ENCODE peak calls at places on chromosomes 12 and 14, in five cellular contexts. One of them, this sample, is unnamed.

GRCh38 chr14:38755036-38755435 is 348.0 kb downstream of the SEC23A start:
- DNase-seq in GM20000: no peak
- DNase-seq in HepG2: no peak
- DNase-seq in natural killer cell: no peak
- DNase-seq in upper lobe of left lung: no peak
- DNase-seq in this sample: no peak

GRCh38 chr12:13980548-13981295 is 680 bp downstream of the GRIN2B start:
- DNase-seq in HepG2: no peak
- DNase-seq in GM20000: no peak
- DNase-seq in upper lobe of left lung: no peak
- DNase-seq in natural killer cell: no peak
- DNase-seq in this sample: no peak

GRCh38 chr14:47674546-47675238 is 713 bp downstream of the MDGA2 start:
- DNase-seq in upper lobe of left lung: no peak
- DNase-seq in natural killer cell: no peak
- DNase-seq in HepG2: no peak
- DNase-seq in GM20000: no peak
- DNase-seq in this sample: peak; percentile 70

GRCh38 chr12:13288937-13289643 is 92.6 kb downstream of the EMP1 start:
- DNase-seq in HepG2: no peak
- DNase-seq in GM20000: no peak
- DNase-seq in upper lobe of left lung: no peak
- DNase-seq in natural killer cell: no peak
- DNase-seq in this sample: no peak

GRCh38 chr14:54310151-54310851 is 86.5 kb upstream of the CDKN3 start:
- DNase-seq in upper lobe of left lung: no peak
- DNase-seq in GM20000: no peak
- DNase-seq in HepG2: no peak
- DNase-seq in natural killer cell: no peak
- DNase-seq in this sample: no peak

GRCh38 chr14:68384335-68384734 is 408.5 kb downstream of the ZFP36L1 start:
- DNase-seq in HepG2: no peak
- DNase-seq in GM20000: no peak
- DNase-seq in upper lobe of left lung: peak; percentile 81
- DNase-seq in natural killer cell: no peak
- DNase-seq in this sample: no peak

GRCh38 chr14:64745511-64746041 is 41.4 kb downstream of the PLEKHG3 start:
- DNase-seq in upper lobe of left lung: no peak
- DNase-seq in HepG2: peak; percentile 28
- DNase-seq in natural killer cell: no peak
- DNase-seq in GM20000: no peak
- DNase-seq in this sample: no peak

GRCh38 chr12:47863985-47864384 is 40.8 kb downstream of the VDR start:
- DNase-seq in upper lobe of left lung: no peak
- DNase-seq in HepG2: peak; percentile 20
- DNase-seq in GM20000: no peak
- DNase-seq in natural killer cell: no peak
- DNase-seq in this sample: no peak

GRCh38 chr12:101847325-101847724 is 16.6 kb upstream of the GNPTAB start:
- DNase-seq in HepG2: no peak
- DNase-seq in upper lobe of left lung: no peak
- DNase-seq in natural killer cell: no peak
- DNase-seq in GM20000: no peak
- DNase-seq in this sample: no peak

GRCh38 chr12:12221560-12221959 is 45.3 kb downstream of the LRP6 start:
- DNase-seq in upper lobe of left lung: no peak
- DNase-seq in natural killer cell: no peak
- DNase-seq in HepG2: no peak
- DNase-seq in GM20000: no peak
- DNase-seq in this sample: no peak

GRCh38 chr12:76927170-76927784 is 48.5 kb upstream of the CSRP2 start:
- DNase-seq in GM20000: peak; percentile 33
- DNase-seq in upper lobe of left lung: no peak
- DNase-seq in HepG2: peak; percentile 25
- DNase-seq in natural killer cell: no peak
- DNase-seq in this sample: no peak
- TF ChIP-seq CTCF in GM20000: no peak
- TF ChIP-seq CTCF in upper lobe of left lung: no peak
- TF ChIP-seq CTCF in HepG2: peak; percentile 52
- TF ChIP-seq CTCF in natural killer cell: no peak
- TF ChIP-seq CTCF in this sample: peak; percentile 66

DNA sequence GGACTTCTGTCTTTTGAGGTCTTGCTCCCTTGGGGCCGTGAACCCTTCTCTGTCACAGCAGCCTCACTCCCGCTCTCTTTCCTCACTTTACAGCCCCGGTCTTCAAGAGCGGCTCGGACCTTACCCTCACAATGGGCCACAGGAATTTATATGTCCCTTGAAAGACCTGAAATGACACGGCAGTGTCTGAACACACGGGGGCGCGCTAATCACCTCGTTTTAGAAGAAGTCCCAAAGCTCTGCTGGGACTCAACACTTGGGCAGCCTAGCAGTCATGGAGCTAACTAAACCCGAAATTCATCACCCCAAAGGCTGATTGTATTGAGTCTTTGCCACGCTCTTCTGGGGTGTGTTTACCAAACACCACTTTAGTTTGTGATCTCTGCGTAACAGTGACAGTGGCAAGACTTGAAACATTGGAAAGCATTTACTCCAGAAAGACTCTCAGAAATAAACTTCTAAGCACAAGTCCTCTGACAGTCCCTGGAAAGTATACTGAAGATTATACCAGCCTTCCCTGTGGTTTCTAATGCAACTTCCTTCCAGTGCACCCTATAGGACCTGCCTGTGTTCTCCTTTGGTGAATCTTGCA is 29.0 kb downstream of the SERPINA11 start:
- DNase-seq in HepG2: peak; percentile 80
- DNase-seq in upper lobe of left lung: peak; percentile 75
- DNase-seq in GM20000: peak; percentile 58
- DNase-seq in natural killer cell: no peak
- DNase-seq in this sample: peak; percentile 71
- TF ChIP-seq CTCF in HepG2: peak; percentile 90
- TF ChIP-seq CTCF in upper lobe of left lung: peak; percentile 30
- TF ChIP-seq CTCF in GM20000: peak; percentile 84
- TF ChIP-seq CTCF in natural killer cell: peak; percentile 16
- TF ChIP-seq CTCF in this sample: peak; percentile 84

GRCh38 chr12:111867531-111867930 is 25.5 kb downstream of the MAPKAPK5 start:
- DNase-seq in natural killer cell: no peak
- DNase-seq in upper lobe of left lung: no peak
- DNase-seq in GM20000: no peak
- DNase-seq in HepG2: no peak
- DNase-seq in this sample: no peak
- TF ChIP-seq CTCF in natural killer cell: no peak
- TF ChIP-seq CTCF in upper lobe of left lung: no peak
- TF ChIP-seq CTCF in GM20000: no peak
- TF ChIP-seq CTCF in HepG2: no peak
- TF ChIP-seq CTCF in this sample: no peak

GRCh38 chr12:68674376-68674775 is 12.4 kb upstream of the NUP107 start:
- DNase-seq in natural killer cell: no peak
- DNase-seq in HepG2: no peak
- DNase-seq in GM20000: no peak
- DNase-seq in upper lobe of left lung: no peak
- DNase-seq in this sample: no peak
- TF ChIP-seq CTCF in natural killer cell: no peak
- TF ChIP-seq CTCF in HepG2: no peak
- TF ChIP-seq CTCF in GM20000: no peak
- TF ChIP-seq CTCF in upper lobe of left lung: no peak
- TF ChIP-seq CTCF in this sample: no peak

GRCh38 chr14:33904609-33905008 is 46.3 kb downstream of the EGLN3 start:
- DNase-seq in HepG2: no peak
- DNase-seq in natural killer cell: no peak
- DNase-seq in GM20000: no peak
- DNase-seq in upper lobe of left lung: no peak
- DNase-seq in this sample: no peak

GRCh38 chr14:33906968-33907367 is 43.9 kb downstream of the EGLN3 start:
- DNase-seq in natural killer cell: no peak
- DNase-seq in HepG2: no peak
- DNase-seq in GM20000: no peak
- DNase-seq in upper lobe of left lung: no peak
- DNase-seq in this sample: no peak

GRCh38 chr14:33911046-33911445 is 39.8 kb downstream of the EGLN3 start:
- DNase-seq in HepG2: no peak
- DNase-seq in upper lobe of left lung: no peak
- DNase-seq in GM20000: no peak
- DNase-seq in natural killer cell: no peak
- DNase-seq in this sample: no peak

GRCh38 chr14:33909380-33910084 is 41.3 kb downstream of the EGLN3 start:
- DNase-seq in natural killer cell: no peak
- DNase-seq in HepG2: peak; percentile 81
- DNase-seq in upper lobe of left lung: no peak
- DNase-seq in GM20000: no peak
- DNase-seq in this sample: no peak

DNA sequence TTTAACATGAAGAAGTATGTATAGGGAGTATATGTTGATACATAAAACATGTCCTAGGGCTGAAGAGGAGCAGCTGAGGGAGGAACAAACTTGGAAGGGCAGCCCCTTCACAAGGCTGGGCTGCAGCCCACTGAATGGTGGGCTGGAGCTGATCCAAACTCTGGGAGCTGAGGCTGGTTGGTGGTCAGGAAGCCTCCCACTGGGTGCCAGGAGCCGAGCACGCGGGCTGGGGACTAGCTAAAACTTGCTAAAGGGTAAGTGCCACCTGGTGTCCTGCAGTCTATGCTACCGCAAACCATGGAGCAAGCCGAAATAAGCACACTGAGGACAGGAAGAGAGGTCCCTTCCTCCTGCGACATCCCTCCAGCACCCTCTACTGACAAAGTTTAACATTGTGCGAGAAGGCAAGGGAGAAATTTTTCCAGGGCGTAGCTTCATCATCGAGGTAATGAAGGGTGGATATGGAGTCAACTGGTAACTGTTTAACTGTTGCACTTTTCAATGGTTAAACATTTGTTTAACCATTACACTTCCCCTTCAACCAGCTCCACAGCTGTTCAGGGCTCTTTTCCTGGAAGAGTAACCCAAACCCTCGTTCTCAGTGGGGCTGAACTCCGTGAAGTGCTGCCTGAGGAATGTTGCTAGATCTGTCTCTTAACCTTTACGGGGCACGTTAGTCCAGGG is 42.2 kb downstream of the EGLN3 start:
- DNase-seq in upper lobe of left lung: no peak
- DNase-seq in natural killer cell: no peak
- DNase-seq in HepG2: peak; percentile 50
- DNase-seq in GM20000: no peak
- DNase-seq in this sample: no peak
- TF ChIP-seq CTCF in upper lobe of left lung: no peak
- TF ChIP-seq CTCF in natural killer cell: no peak
- TF ChIP-seq CTCF in HepG2: peak; percentile 83
- TF ChIP-seq CTCF in GM20000: no peak
- TF ChIP-seq CTCF in this sample: no peak

GRCh38 chr12:106585237-106585834 is 2.5 kb downstream of the RFX4 start:
- DNase-seq in natural killer cell: no peak
- DNase-seq in upper lobe of left lung: no peak
- DNase-seq in HepG2: no peak
- DNase-seq in GM20000: no peak
- DNase-seq in this sample: no peak

GRCh38 chr12:106585862-106586534 is 3.2 kb downstream of the RFX4 start:
- DNase-seq in GM20000: no peak
- DNase-seq in natural killer cell: no peak
- DNase-seq in upper lobe of left lung: no peak
- DNase-seq in HepG2: no peak
- DNase-seq in this sample: no peak

GRCh38 chr12:106584104-106585064 is 1.6 kb downstream of the RFX4 start:
- DNase-seq in GM20000: peak; percentile 38
- DNase-seq in natural killer cell: no peak
- DNase-seq in upper lobe of left lung: no peak
- DNase-seq in HepG2: no peak
- DNase-seq in this sample: no peak

GRCh38 chr12:106586803-106587684 is 4.2 kb downstream of the RFX4 start:
- DNase-seq in natural killer cell: no peak
- DNase-seq in GM20000: no peak
- DNase-seq in upper lobe of left lung: no peak
- DNase-seq in HepG2: no peak
- DNase-seq in this sample: no peak

DNA sequence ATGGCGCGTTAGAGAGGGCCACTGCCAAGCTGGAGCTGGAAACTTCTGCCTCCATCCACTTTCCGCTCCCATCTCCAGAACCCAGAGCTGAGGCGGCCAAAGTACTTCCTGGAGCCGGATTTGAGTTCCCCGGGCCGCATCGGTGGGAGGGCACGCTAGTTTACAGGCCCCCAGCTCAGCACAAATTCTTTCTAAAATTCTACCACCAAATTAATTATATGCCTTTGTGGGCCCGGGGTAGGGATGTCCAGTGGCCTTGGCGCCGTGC is 3.7 kb downstream of the RFX4 start:
- DNase-seq in GM20000: no peak
- DNase-seq in upper lobe of left lung: no peak
- DNase-seq in natural killer cell: no peak
- DNase-seq in HepG2: no peak
- DNase-seq in this sample: no peak
- TF ChIP-seq CTCF in GM20000: no peak
- TF ChIP-seq CTCF in upper lobe of left lung: no peak
- TF ChIP-seq CTCF in natural killer cell: no peak
- TF ChIP-seq CTCF in HepG2: no peak
- TF ChIP-seq CTCF in this sample: no peak

GRCh38 chr12:32131666-32132065 is 25.0 kb downstream of the BICD1 start:
- DNase-seq in natural killer cell: no peak
- DNase-seq in upper lobe of left lung: no peak
- DNase-seq in GM20000: no peak
- DNase-seq in HepG2: peak; percentile 58
- DNase-seq in this sample: no peak

GRCh38 chr12:32139064-32139421 is 32.4 kb downstream of the BICD1 start:
- DNase-seq in upper lobe of left lung: no peak
- DNase-seq in HepG2: no peak
- DNase-seq in natural killer cell: no peak
- DNase-seq in GM20000: peak; percentile 67
- DNase-seq in this sample: no peak

GRCh38 chr12:32136404-32136803 is 29.8 kb downstream of the BICD1 start:
- DNase-seq in HepG2: no peak
- DNase-seq in GM20000: no peak
- DNase-seq in natural killer cell: no peak
- DNase-seq in upper lobe of left lung: no peak
- DNase-seq in this sample: no peak

GRCh38 chr12:32135967-32136366 is 29.3 kb downstream of the BICD1 start:
- DNase-seq in natural killer cell: no peak
- DNase-seq in HepG2: peak; percentile 91
- DNase-seq in upper lobe of left lung: no peak
- DNase-seq in GM20000: no peak
- DNase-seq in this sample: no peak

GRCh38 chr12:32134144-32134888 is 27.7 kb downstream of the BICD1 start:
- DNase-seq in natural killer cell: no peak
- DNase-seq in upper lobe of left lung: no peak
- DNase-seq in HepG2: no peak
- DNase-seq in GM20000: peak; percentile 42
- DNase-seq in this sample: no peak
- TF ChIP-seq CTCF in natural killer cell: no peak
- TF ChIP-seq CTCF in upper lobe of left lung: no peak
- TF ChIP-seq CTCF in HepG2: no peak
- TF ChIP-seq CTCF in GM20000: no peak
- TF ChIP-seq CTCF in this sample: no peak

DNA sequence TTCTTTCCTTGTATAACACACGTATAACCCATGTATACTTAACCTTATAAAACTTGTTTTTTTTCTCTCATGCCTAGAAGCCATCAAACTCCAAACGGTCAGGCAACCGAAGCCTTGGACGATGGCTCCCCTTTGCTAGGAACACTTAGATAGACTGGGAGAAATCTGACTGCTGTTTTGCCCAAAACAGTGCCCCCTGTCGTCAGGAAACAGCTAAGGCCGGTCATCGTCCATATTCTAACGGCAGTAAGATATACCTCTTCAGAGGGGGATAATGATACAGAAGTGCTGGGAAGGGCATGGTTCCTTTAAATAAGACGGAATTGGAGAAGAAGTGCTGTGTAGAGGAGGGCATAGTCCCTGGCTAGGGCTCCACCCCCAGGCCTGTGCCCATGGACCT is 130.5 kb downstream of the SLC41A2 start:
- DNase-seq in HepG2: no peak
- DNase-seq in natural killer cell: no peak
- DNase-seq in upper lobe of left lung: no peak
- DNase-seq in GM20000: no peak
- DNase-seq in this sample: no peak
- TF ChIP-seq CTCF in HepG2: no peak
- TF ChIP-seq CTCF in natural killer cell: peak; percentile 34
- TF ChIP-seq CTCF in upper lobe of left lung: no peak
- TF ChIP-seq CTCF in GM20000: no peak
- TF ChIP-seq CTCF in this sample: peak; percentile 61